ENCODE peak calls at places on chromosomes 2 and 18, in ten cellular contexts. T is HTR-8/SVneo; F is activated CD4-positive, CD25-positive, alpha-beta regulatory T cell; G is MCF 10A; P is M059J; H is NCI-H446 treated with DMSO at 0.1 percent for 48 hours; U is fibroblast of gingiva; K is stimulated activated CD4-positive, alpha-beta T cell treated with anti-CD3 and anti-CD28 coated beads, Interleukin-15, amount 100 ng/mL, for 1 hour; X is CD4-positive, alpha-beta T cell; C is NCI-H146. Y is an unnamed sample.
A peak's percentile ranks its signal among the peaks of the same experiment; 100 is the strongest.

GRCh38 chr2:100603414-100603813 is 40.6 kb downstream of the PDCL3 start:
- DNase-seq in T (no peak), F (no peak), G (no peak), P (no peak), H (no peak), U (no peak), K (no peak), X (no peak), C (no peak), Y (no peak)

GRCh38 chr2:95052301-95052700 is 26.8 kb downstream of the MAL start:
- DNase-seq in T (no peak), F (no peak), G (peak; percentile 17), P (peak; percentile 83), H (no peak), U (no peak), K (no peak), X (no peak), C (peak; percentile 89), Y (no peak)

GRCh38 chr2:174335605-174336402 is 1.1 kb downstream of the SP9 start:
- DNase-seq in T (peak; percentile 34), F (no peak), G (no peak), P (peak; percentile 65), H (no peak), U (no peak), K (no peak), X (peak; percentile 34), C (peak; percentile 51), Y (no peak)

GRCh38 chr2:37026050-37026449 is 58.1 kb downstream of the HEATR5B start:
- DNase-seq in T (no peak), F (no peak), G (peak; percentile 6), P (peak; percentile 13), H (no peak), U (peak; percentile 1), K (no peak), X (no peak), C (no peak), Y (peak; percentile 20)

GRCh38 chr2:10162586-10163497 is 40.3 kb downstream of the RRM2 start:
- DNase-seq in T (no peak), F (no peak), G (no peak), P (no peak), H (peak; percentile 55), U (no peak), K (no peak), X (no peak), C (peak; percentile 64), Y (no peak)

GRCh38 chr2:10717630-10718029 is 3.8 kb upstream of the ATP6V1C2 start:
- DNase-seq in T (peak; percentile 52), F (no peak), G (peak; percentile 88), P (peak; percentile 80), H (no peak), U (peak; percentile 83), K (no peak), X (no peak), C (no peak), Y (no peak)

GRCh38 chr2:85868837-85869236 is 20.0 kb downstream of the ST3GAL5 start:
- DNase-seq in T (no peak), F (no peak), G (no peak), P (no peak), H (no peak), U (no peak), K (no peak), X (no peak), C (no peak), Y (no peak)

GRCh38 chr2:172885996-172886395 is 150.4 kb downstream of the RAPGEF4 start:
- DNase-seq in T (no peak), F (no peak), G (no peak), P (no peak), H (no peak), U (no peak), K (no peak), X (no peak), C (no peak), Y (no peak)

GRCh38 chr18:79559121-79559835 is 120.3 kb upstream of the CTDP1 start:
- DNase-seq in T (no peak), F (no peak), G (no peak), P (no peak), H (no peak), U (no peak), K (no peak), X (no peak), C (no peak), Y (no peak)

GRCh38 chr2:76019130-76019529 is 308.4 kb upstream of the GCFC2 start:
- DNase-seq in T (no peak), F (no peak), G (peak; percentile 47), P (no peak), H (no peak), U (no peak), K (no peak), X (no peak), C (no peak), Y (no peak)

GRCh38 chr2:233705911-233706506 is 6.7 kb upstream of the UGT1A5 start:
- DNase-seq in T (no peak), F (no peak), G (peak; percentile 48), P (peak; percentile 63), H (no peak), U (no peak), K (no peak), X (no peak), C (no peak), Y (no peak)

GRCh38 chr18:61838521-61838920 is 54.3 kb downstream of the RNF152 start:
- DNase-seq in T (no peak), F (no peak), G (no peak), P (no peak), H (no peak), U (no peak), K (no peak), X (no peak), C (no peak), Y (no peak)

GRCh38 chr2:50333501-50334228 is 698.3 kb downstream of the NRXN1 start:
- DNase-seq in T (no peak), F (no peak), G (no peak), P (no peak), H (peak; percentile 30), U (no peak), K (no peak), X (no peak), C (no peak), Y (no peak)

GRCh38 chr18:10689231-10689953 is 163.6 kb downstream of the NAPG start:
- DNase-seq in T (no peak), F (no peak), G (no peak), P (no peak), H (no peak), U (no peak), K (no peak), X (no peak), C (no peak), Y (no peak)

GRCh38 chr2:1301056-1301455 is 112.2 kb upstream of the TPO start:
- DNase-seq in T (no peak), F (no peak), G (no peak), P (no peak), H (no peak), U (no peak), K (no peak), X (no peak), C (no peak), Y (no peak)